ENCODE peak calls at places on chromosomes 1 and 21, in four cellular contexts. One of them, this sample, is unnamed.
A peak's percentile ranks its signal among the peaks of the same experiment; 100 is the strongest.

GRCh38 chr1:213934642-213935041 is 53.1 kb upstream of the PROX1 start:
- DNase-seq in testis: peak; percentile 68
- DNase-seq in stomach: peak; percentile 92
- DNase-seq in HCT116: no peak
- DNase-seq in this sample: peak; percentile 18

GRCh38 chr1:214933375-214933774 is 149.2 kb upstream of the KCNK2 start:
- DNase-seq in testis: no peak
- DNase-seq in stomach: no peak
- DNase-seq in HCT116: no peak
- DNase-seq in this sample: no peak

GRCh38 chr1:176444286-176444685 is 18.7 kb upstream of the PAPPA2 start:
- DNase-seq in testis: no peak
- DNase-seq in stomach: no peak
- DNase-seq in HCT116: no peak
- DNase-seq in this sample: no peak

GRCh38 chr1:14699596-14699995 is 101.1 kb downstream of the KAZN start:
- DNase-seq in testis: no peak
- DNase-seq in stomach: no peak
- DNase-seq in HCT116: no peak
- DNase-seq in this sample: no peak

GRCh38 chr21:39137248-39138186 is 45.7 kb downstream of the PSMG1 start:
- DNase-seq in HCT116: no peak
- DNase-seq in stomach: no peak
- DNase-seq in testis: peak; percentile 79
- DNase-seq in this sample: no peak

GRCh38 chr1:72241397-72241796 is 40.9 kb downstream of the NEGR1 start:
- DNase-seq in stomach: no peak
- DNase-seq in HCT116: no peak
- DNase-seq in testis: no peak
- DNase-seq in this sample: no peak

GRCh38 chr1:88736633-88737248 is 52.7 kb downstream of the PKN2 start:
- DNase-seq in HCT116: peak; percentile 23
- DNase-seq in stomach: no peak
- DNase-seq in testis: no peak
- DNase-seq in this sample: no peak

GRCh38 chr1:156910309-156910782 is 10.1 kb upstream of the LRRC71 start:
- DNase-seq in stomach: peak; percentile 54
- DNase-seq in HCT116: no peak
- DNase-seq in testis: peak; percentile 73
- DNase-seq in this sample: no peak

GRCh38 chr21:43323244-43324005 is 103.5 kb downstream of the SIK1 start:
- DNase-seq in testis: peak; percentile 94
- DNase-seq in HCT116: no peak
- DNase-seq in stomach: peak; percentile 93
- DNase-seq in this sample: peak; percentile 77

GRCh38 chr1:31715097-31715872 is 11.5 kb upstream of the COL16A1 start:
- DNase-seq in testis: peak; percentile 96
- DNase-seq in stomach: peak; percentile 90
- DNase-seq in HCT116: peak; percentile 75
- DNase-seq in this sample: peak; percentile 88

GRCh38 chr1:55310517-55310927 is 95.4 kb upstream of the USP24 start:
- DNase-seq in testis: no peak
- DNase-seq in HCT116: no peak
- DNase-seq in stomach: no peak
- DNase-seq in this sample: no peak

GRCh38 chr1:24286246-24287010 is 32.7 kb upstream of the GRHL3 start:
- DNase-seq in HCT116: no peak
- DNase-seq in testis: no peak
- DNase-seq in stomach: no peak
- DNase-seq in this sample: no peak

GRCh38 chr1:9037476-9038337 is 11.5 kb upstream of the SLC2A7 start:
- DNase-seq in HCT116: no peak
- DNase-seq in stomach: no peak
- DNase-seq in testis: no peak
- DNase-seq in this sample: no peak

GRCh38 chr1:179326746-179327145 is 33.1 kb downstream of the SOAT1 start:
- DNase-seq in stomach: no peak
- DNase-seq in testis: no peak
- DNase-seq in HCT116: no peak
- DNase-seq in this sample: no peak

GRCh38 chr1:72282271-72282656 is at the start of gene NEGR1:
- DNase-seq in stomach: no peak
- DNase-seq in testis: peak; percentile 72
- DNase-seq in HCT116: no peak
- DNase-seq in this sample: peak; percentile 28

GRCh38 chr1:208089971-208090755 is 154.0 kb downstream of the PLXNA2 start:
- DNase-seq in stomach: no peak
- DNase-seq in HCT116: no peak
- DNase-seq in testis: peak; percentile 25
- DNase-seq in this sample: no peak

GRCh38 chr1:20725189-20726106 is 7.1 kb downstream of the SH2D5 start:
- DNase-seq in testis: no peak
- DNase-seq in stomach: no peak
- DNase-seq in HCT116: no peak
- DNase-seq in this sample: no peak

GRCh38 chr1:174191255-174191906 is 32.1 kb downstream of the RABGAP1L start:
- DNase-seq in testis: no peak
- DNase-seq in stomach: no peak
- DNase-seq in HCT116: no peak
- DNase-seq in this sample: no peak

GRCh38 chr1:17866451-17867029 is 111.4 kb downstream of the ACTL8 start:
- DNase-seq in stomach: no peak
- DNase-seq in testis: no peak
- DNase-seq in HCT116: no peak
- DNase-seq in this sample: no peak

GRCh38 chr1:107538502-107538901 is 397.7 kb downstream of the NTNG1 start:
- DNase-seq in HCT116: no peak
- DNase-seq in testis: no peak
- DNase-seq in stomach: no peak
- DNase-seq in this sample: no peak

GRCh38 chr1:205967555-205968335 is 24.5 kb upstream of the SLC26A9 start:
- DNase-seq in testis: no peak
- DNase-seq in HCT116: no peak
- DNase-seq in stomach: no peak
- DNase-seq in this sample: no peak

GRCh38 chr1:55378582-55378981 is 163.4 kb upstream of the USP24 start:
- DNase-seq in HCT116: peak; percentile 38
- DNase-seq in stomach: peak; percentile 60
- DNase-seq in testis: peak; percentile 64
- DNase-seq in this sample: no peak

GRCh38 chr1:182666736-182667135 is 17.7 kb downstream of the RGS8 start:
- DNase-seq in HCT116: no peak
- DNase-seq in stomach: no peak
- DNase-seq in testis: no peak
- DNase-seq in this sample: no peak

GRCh38 chr1:56967900-56968832 is 2.4 kb upstream of the C8B start:
- DNase-seq in testis: peak; percentile 67
- DNase-seq in stomach: peak; percentile 48
- DNase-seq in HCT116: peak; percentile 7
- DNase-seq in this sample: no peak

GRCh38 chr1:51567653-51568052 is 48.6 kb upstream of the EPS15 start:
- DNase-seq in testis: no peak
- DNase-seq in HCT116: no peak
- DNase-seq in stomach: no peak
- DNase-seq in this sample: no peak

GRCh38 chr1:21257431-21258135 is 32.7 kb downstream of the ECE1 start:
- DNase-seq in stomach: no peak
- DNase-seq in testis: no peak
- DNase-seq in HCT116: no peak
- DNase-seq in this sample: no peak

GRCh38 chr1:181141431-181141910 is 53.0 kb downstream of the IER5 start:
- DNase-seq in HCT116: no peak
- DNase-seq in stomach: peak; percentile 39
- DNase-seq in testis: no peak
- DNase-seq in this sample: peak; percentile 14

GRCh38 chr1:8018492-8019228 is 7.4 kb downstream of the ERRFI1 start:
- DNase-seq in HCT116: no peak
- DNase-seq in stomach: no peak
- DNase-seq in testis: no peak
- DNase-seq in this sample: no peak

GRCh38 chr1:8430476-8430875 is 112.6 kb downstream of the SLC45A1 start:
- DNase-seq in testis: no peak
- DNase-seq in HCT116: no peak
- DNase-seq in stomach: no peak
- DNase-seq in this sample: no peak

GRCh38 chr1:77686784-77687518 is 4.5 kb upstream of the ZZZ3 start:
- DNase-seq in stomach: no peak
- DNase-seq in HCT116: no peak
- DNase-seq in testis: no peak
- DNase-seq in this sample: no peak

GRCh38 chr1:237684236-237684635 is 206.5 kb downstream of the ZP4 start:
- DNase-seq in stomach: no peak
- DNase-seq in testis: no peak
- DNase-seq in HCT116: no peak
- DNase-seq in this sample: no peak

GRCh38 chr1:150406483-150406882 is 42.5 kb downstream of the RPRD2 start:
- DNase-seq in HCT116: no peak
- DNase-seq in stomach: no peak
- DNase-seq in testis: no peak
- DNase-seq in this sample: no peak

GRCh38 chr1:236861560-236862230 is 66.6 kb downstream of the MTR start:
- DNase-seq in testis: no peak
- DNase-seq in stomach: no peak
- DNase-seq in HCT116: no peak
- DNase-seq in this sample: peak; percentile 33

GRCh38 chr1:224700915-224701531 is 84.9 kb downstream of the CNIH3 start:
- DNase-seq in HCT116: peak; percentile 24
- DNase-seq in stomach: no peak
- DNase-seq in testis: no peak
- DNase-seq in this sample: no peak

GRCh38 chr1:32962248-32962896 is 2.2 kb downstream of the RNF19B start:
- DNase-seq in HCT116: no peak
- DNase-seq in testis: no peak
- DNase-seq in stomach: no peak
- DNase-seq in this sample: no peak

GRCh38 chr1:95096218-95096841 is 20.8 kb upstream of the TLCD4 start:
- DNase-seq in HCT116: no peak
- DNase-seq in stomach: no peak
- DNase-seq in testis: no peak
- DNase-seq in this sample: no peak
- H3K27ac ChIP-seq in HCT116: no peak overlapping the region
- H3K27ac ChIP-seq in stomach: no peak overlapping the region
- H3K27ac ChIP-seq in testis: no peak overlapping the region
- H3K27ac ChIP-seq in this sample: no peak overlapping the region

DNA sequence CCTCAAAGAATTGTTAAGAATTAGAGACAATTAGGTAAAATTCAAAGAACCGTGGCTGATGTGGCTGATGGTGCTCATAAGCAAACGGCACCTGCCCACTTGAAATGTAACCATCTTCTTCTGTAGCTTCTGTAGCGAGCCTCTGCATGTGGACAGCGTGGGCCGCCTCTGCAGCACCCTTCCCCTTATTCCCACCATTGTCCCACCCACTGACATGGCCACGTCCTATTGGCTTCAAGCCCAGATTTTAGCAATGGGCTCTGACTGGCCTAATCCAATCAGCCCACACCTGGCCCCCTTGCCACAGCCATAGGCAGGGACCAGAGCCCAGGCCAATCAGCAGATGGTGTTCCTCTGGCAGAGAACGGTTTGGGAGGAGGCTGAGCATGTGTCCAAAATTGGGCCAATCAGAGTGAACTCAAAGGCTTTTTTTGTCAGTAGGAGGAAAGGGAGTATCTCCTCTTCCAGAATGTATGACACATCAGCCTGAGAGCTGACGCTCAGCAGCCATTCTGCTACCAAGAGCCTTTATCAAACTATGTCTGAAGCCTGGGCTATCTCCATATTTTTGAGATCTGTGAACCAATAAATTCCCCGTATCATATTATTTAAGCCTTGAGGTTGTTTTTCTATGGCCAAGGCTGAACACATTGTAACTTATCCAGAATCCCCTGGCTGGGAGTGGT is 518.5 kb downstream of the SMYD3 start:
- DNase-seq in HCT116: no peak
- DNase-seq in stomach: no peak
- DNase-seq in testis: no peak
- DNase-seq in this sample: no peak
- TF ChIP-seq POLR2A in HCT116: no peak
- TF ChIP-seq POLR2A in stomach: no peak
- TF ChIP-seq POLR2A in testis: no peak
- TF ChIP-seq POLR2A in this sample: no peak

DNA sequence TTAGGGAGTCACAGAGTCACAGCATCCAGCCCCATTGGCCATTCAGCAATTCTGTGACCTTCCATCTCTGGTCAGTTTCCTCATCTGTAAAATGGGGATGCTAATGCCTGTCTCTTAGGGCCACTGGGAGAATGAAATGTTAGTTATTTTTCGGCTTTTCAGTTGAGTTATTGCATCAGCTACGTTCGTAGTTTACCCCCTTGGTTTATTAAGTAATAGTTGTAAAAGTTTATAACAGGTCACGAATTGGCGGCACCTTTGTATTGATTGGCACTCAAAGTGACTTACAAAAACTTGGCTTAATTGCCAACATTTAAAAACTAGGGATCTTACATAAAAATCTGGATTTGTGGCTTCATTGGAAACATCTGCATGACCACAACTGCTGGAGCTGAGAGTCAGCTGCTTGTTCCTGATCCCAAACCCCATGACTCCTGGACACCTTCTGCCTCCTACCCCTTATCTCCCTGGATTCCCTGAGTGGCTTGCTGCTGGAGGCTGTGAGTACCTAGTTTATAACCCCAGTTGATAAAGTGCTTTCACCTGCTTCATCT is 23.0 kb upstream of the SLC1A7 start:
- DNase-seq in HCT116: no peak
- DNase-seq in testis: no peak
- DNase-seq in stomach: no peak
- DNase-seq in this sample: no peak
- TF ChIP-seq CTCF in HCT116: no peak
- TF ChIP-seq CTCF in testis: no peak
- TF ChIP-seq CTCF in stomach: no peak
- TF ChIP-seq CTCF in this sample: no peak

GRCh38 chr1:52926864-52927218 is 235 bp upstream of the SCP2 start:
- DNase-seq in HCT116: no peak
- DNase-seq in testis: no peak
- DNase-seq in stomach: no peak
- DNase-seq in this sample: no peak
- H3K27ac ChIP-seq in HCT116: no peak overlapping the region
- H3K27ac ChIP-seq in testis: peak overlapping the region; percentile 79
- H3K27ac ChIP-seq in stomach: peak overlapping the region; percentile 85
- H3K27ac ChIP-seq in this sample: peak overlapping the region; percentile 91

This sample was measured in gastrocnemius medialis.